ENCODE peak calls at places on chromosomes 16 and 17, in five cellular contexts. Y, U, Z, S and Q are unnamed samples.

GRCh38 chr17:36885761-36886365 is 51.4 kb upstream of the LHX1 start:
- DNase-seq in Y (no peak), Z (no peak), U (no peak), S (no peak), Q (no peak)

GRCh38 chr17:78780852-78781338 is 1.2 kb downstream of the CYTH1 start:
- DNase-seq in S (peak), U (no peak), Y (no peak), Z (no peak), Q (no peak)

GRCh38 chr17:68440526-68440925 is 16.8 kb downstream of the WIPI1 start:
- DNase-seq in Z (no peak), S (no peak), U (no peak), Y (no peak), Q (no peak)

GRCh38 chr17:16492613-16493290 is 759 bp upstream of the LRRC75A start:
- DNase-seq in Y (no peak), Z (no peak), U (no peak), S (no peak), Q (no peak)

GRCh38 chr16:57204675-57205074 is 18.5 kb downstream of the RSPRY1 start:
- DNase-seq in S (no peak), Z (no peak), Y (no peak), U (no peak), Q (no peak)

GRCh38 chr16:58638148-58639036 is 8.8 kb upstream of the CNOT1 start:
- DNase-seq in Y (peak), U (peak), Z (no peak), S (no peak), Q (peak)

GRCh38 chr17:57902800-57903759 is 52.1 kb downstream of the CUEDC1 start:
- DNase-seq in S (no peak), Y (peak), Z (no peak), U (peak), Q (peak)

GRCh38 chr17:39591958-39592954 is 15.5 kb downstream of the NEUROD2 start:
- DNase-seq in U (peak), Z (peak), Y (no peak), S (no peak), Q (no peak)

GRCh38 chr17:4854181-4854681 is 21.1 kb downstream of the MINK1 start:
- DNase-seq in Y (no peak), U (no peak), Z (no peak), S (no peak), Q (no peak)

GRCh38 chr17:76528528-76529223 is 8.8 kb downstream of the CYGB start:
- DNase-seq in S (peak), U (peak), Z (no peak), Y (peak), Q (peak)

GRCh38 chr16:3822366-3823045 is 58.0 kb downstream of the CREBBP start:
- DNase-seq in U (no peak), Z (no peak), Y (no peak), S (no peak), Q (no peak)

DNA sequence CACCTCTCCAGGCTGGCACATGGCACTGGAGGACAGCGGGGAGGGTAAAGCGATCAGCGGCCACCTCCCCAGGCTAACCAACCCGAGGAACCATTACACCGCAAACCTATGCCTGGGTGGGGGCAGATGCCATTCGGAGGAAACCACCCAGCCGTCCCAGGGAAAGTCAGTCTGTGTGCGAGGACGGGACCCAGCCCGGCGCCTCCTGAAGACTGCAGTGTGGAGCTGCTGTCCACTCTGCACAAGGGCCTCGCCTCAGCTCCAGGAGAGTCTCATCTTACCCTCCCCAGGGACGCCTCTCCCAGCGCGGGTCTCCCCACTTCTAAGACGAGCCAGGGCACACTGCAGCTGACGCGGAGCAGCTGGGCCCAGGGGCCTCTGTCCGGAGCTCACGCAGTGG is 8.0 kb downstream of the SLC38A10 start:
- DNase-seq in Z (no peak), S (no peak), U (no peak), Y (no peak), Q (no peak)
- H3K4me3 ChIP-seq in Z (no peak), S (no peak), U (no peak), Y (no peak), Q (no peak)

DNA sequence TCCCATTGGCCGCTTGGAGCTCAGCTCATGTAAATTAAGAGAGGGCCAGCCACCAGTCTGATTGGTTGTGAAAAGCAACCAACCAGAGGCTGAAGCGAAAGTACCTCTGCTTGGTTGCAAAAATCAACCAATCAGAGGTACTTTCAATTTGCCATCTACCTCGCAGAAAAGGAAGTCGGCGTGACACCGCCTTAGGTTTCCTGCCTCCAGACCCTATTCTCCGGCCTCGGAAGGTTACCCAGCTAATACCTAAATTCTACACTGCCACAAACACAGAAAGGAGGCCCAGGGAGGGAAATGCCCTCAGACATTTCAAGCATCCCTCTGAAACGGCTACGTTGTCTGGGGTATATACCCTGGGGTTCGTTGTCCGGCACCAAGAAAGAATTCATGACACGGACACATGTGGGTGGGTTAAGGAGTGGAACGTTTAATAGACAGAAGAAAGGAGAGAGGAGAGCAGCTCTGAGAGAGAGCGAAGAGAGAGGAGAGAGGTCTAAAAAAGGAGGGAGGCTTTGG is 481.3 kb downstream of the TMEM114 start:
- DNase-seq in S (no peak), Y (no peak), U (no peak), Z (no peak), Q (no peak)
- H3K4me3 ChIP-seq in S (peak), Y (no peak), U (no peak), Z (no peak), Q (no peak)

GRCh38 chr16:10578474-10579316 is 1.7 kb downstream of the EMP2 start:
- DNase-seq in Z (no peak), Y (peak), S (no peak), U (peak), Q (no peak)

GRCh38 chr16:10579965-10580918 is at the start of gene EMP2:
- DNase-seq in Z (no peak), Y (peak), S (no peak), U (peak), Q (peak)

GRCh38 chr16:10577305-10578202 is 2.8 kb downstream of the EMP2 start:
- DNase-seq in Z (no peak), U (no peak), S (no peak), Y (peak), Q (peak)

GRCh38 chr16:10581507-10581906 is 1.1 kb upstream of the EMP2 start:
- DNase-seq in U (no peak), Y (no peak), Z (no peak), S (no peak), Q (no peak)

GRCh38 chr16:10579575-10579964 is 828 bp downstream of the EMP2 start:
- DNase-seq in Y (no peak), S (no peak), U (no peak), Z (no peak), Q (no peak)
- H3K4me3 ChIP-seq in Y (peak), S (no peak), U (peak), Z (no peak), Q (peak)

GRCh38 chr17:31321481-31321880 is at the start of gene EVI2A:
- DNase-seq in U (peak), Z (peak), S (peak), Y (no peak), Q (no peak)
- H3K4me3 ChIP-seq in U (no peak), Z (peak), S (peak), Y (peak), Q (peak)

GRCh38 chr17:47278561-47278960 is 24.9 kb downstream of the ITGB3 start:
- DNase-seq in Y (no peak), S (no peak), U (no peak), Z (no peak), Q (no peak)
- H3K4me3 ChIP-seq in Y (no peak), S (no peak), U (no peak), Z (no peak), Q (no peak)

DNA sequence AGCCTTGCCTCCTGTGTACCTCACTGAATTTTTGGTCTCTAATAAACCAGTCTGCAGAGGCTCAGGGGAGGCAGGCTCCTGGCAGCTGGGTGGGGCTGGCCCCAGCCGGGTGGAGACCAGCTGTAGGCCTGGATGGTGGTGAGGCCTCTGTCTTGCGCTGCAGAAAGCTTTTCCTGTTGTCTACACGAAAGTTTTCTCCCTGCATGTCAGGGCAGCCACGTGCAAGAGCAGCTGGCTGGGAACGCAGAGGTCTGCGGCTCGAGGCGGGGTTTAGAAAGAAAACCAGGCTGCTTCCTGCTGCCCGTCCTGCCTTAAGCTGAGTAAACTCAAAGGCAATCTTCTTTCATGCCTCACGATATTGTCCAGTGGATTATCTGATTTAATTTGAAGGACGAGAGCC is 2.4 kb downstream of the SERPINF1 start:
- DNase-seq in Y (peak), S (peak), U (peak), Z (peak), Q (peak)
- H3K4me3 ChIP-seq in Y (peak), S (no peak), U (no peak), Z (no peak), Q (peak)

GRCh38 chr16:70428178-70428998 is 10.5 kb downstream of the ST3GAL2 start:
- DNase-seq in Y (peak), U (peak), Z (peak), S (no peak), Q (peak)
- H3K4me3 ChIP-seq in Y (peak), U (no peak), Z (no peak), S (peak), Q (peak)